ENCODE peak calls at places on chromosomes 5 and 9, in five cellular contexts. One of them, this sample, is unnamed.
A peak's percentile ranks its signal among the peaks of the same experiment; 100 is the strongest.

GRCh38 chr9:133671371-133671770 is 35.2 kb downstream of the DBH start:
- DNase-seq in upper lobe of left lung: peak; percentile 60
- DNase-seq in tibial nerve: no peak
- DNase-seq in epithelial cell of esophagus: no peak
- DNase-seq in lung: no peak
- DNase-seq in this sample: no peak

GRCh38 chr5:53262348-53262970 is 152.9 kb upstream of the MOCS2 start:
- DNase-seq in lung: no peak
- DNase-seq in epithelial cell of esophagus: peak; percentile 77
- DNase-seq in upper lobe of left lung: no peak
- DNase-seq in tibial nerve: peak; percentile 15
- DNase-seq in this sample: peak; percentile 63

GRCh38 chr9:122008559-122008958 is 84.5 kb downstream of the TTLL11 start:
- DNase-seq in lung: no peak
- DNase-seq in epithelial cell of esophagus: no peak
- DNase-seq in upper lobe of left lung: no peak
- DNase-seq in tibial nerve: no peak
- DNase-seq in this sample: no peak

GRCh38 chr5:168710706-168711105 is 131.5 kb upstream of the PANK3 start:
- DNase-seq in epithelial cell of esophagus: no peak
- DNase-seq in upper lobe of left lung: peak; percentile 32
- DNase-seq in lung: no peak
- DNase-seq in tibial nerve: no peak
- DNase-seq in this sample: no peak

GRCh38 chr9:2700398-2700797 is 16.9 kb upstream of the KCNV2 start:
- DNase-seq in epithelial cell of esophagus: no peak
- DNase-seq in lung: no peak
- DNase-seq in tibial nerve: no peak
- DNase-seq in upper lobe of left lung: no peak
- DNase-seq in this sample: no peak

GRCh38 chr9:128271112-128271511 is 4.7 kb downstream of the GOLGA2 start:
- DNase-seq in epithelial cell of esophagus: peak; percentile 94
- DNase-seq in tibial nerve: no peak
- DNase-seq in lung: no peak
- DNase-seq in upper lobe of left lung: no peak
- DNase-seq in this sample: no peak

GRCh38 chr9:95313010-95313498 is 4.5 kb downstream of the FANCC start:
- DNase-seq in lung: peak; percentile 74
- DNase-seq in epithelial cell of esophagus: peak; percentile 91
- DNase-seq in upper lobe of left lung: peak; percentile 74
- DNase-seq in tibial nerve: no peak
- DNase-seq in this sample: peak; percentile 25

GRCh38 chr5:82275267-82275664 is 2.9 kb downstream of the RPS23 start:
- DNase-seq in tibial nerve: no peak
- DNase-seq in upper lobe of left lung: no peak
- DNase-seq in epithelial cell of esophagus: no peak
- DNase-seq in lung: no peak
- DNase-seq in this sample: no peak

GRCh38 chr5:32710859-32711692 is at the start of gene NPR3:
- DNase-seq in lung: no peak
- DNase-seq in epithelial cell of esophagus: peak; percentile 45
- DNase-seq in upper lobe of left lung: peak; percentile 46
- DNase-seq in tibial nerve: no peak
- DNase-seq in this sample: no peak

GRCh38 chr5:98769256-98770157 is 4.0 kb upstream of the RGMB start:
- DNase-seq in epithelial cell of esophagus: peak; percentile 53
- DNase-seq in tibial nerve: no peak
- DNase-seq in upper lobe of left lung: peak; percentile 86
- DNase-seq in lung: no peak
- DNase-seq in this sample: peak; percentile 57

GRCh38 chr5:141343953-141344463 is 379 bp downstream of the PCDHGA3 start:
- DNase-seq in upper lobe of left lung: peak; percentile 65
- DNase-seq in tibial nerve: no peak
- DNase-seq in lung: no peak
- DNase-seq in epithelial cell of esophagus: no peak
- DNase-seq in this sample: no peak
- H3K4me3 ChIP-seq in upper lobe of left lung: no peak overlapping the region
- H3K4me3 ChIP-seq in tibial nerve: no peak overlapping the region
- H3K4me3 ChIP-seq in lung: no peak overlapping the region
- H3K4me3 ChIP-seq in epithelial cell of esophagus: peak overlapping the region; percentile 12
- H3K4me3 ChIP-seq in this sample: peak overlapping the region; percentile 38

GRCh38 chr9:16425572-16425971 is 444.9 kb downstream of the BNC2 start:
- DNase-seq in tibial nerve: no peak
- DNase-seq in epithelial cell of esophagus: peak; percentile 45
- DNase-seq in upper lobe of left lung: no peak
- DNase-seq in lung: no peak
- DNase-seq in this sample: peak; percentile 43
- H3K4me3 ChIP-seq in tibial nerve: no peak overlapping the region
- H3K4me3 ChIP-seq in epithelial cell of esophagus: no peak overlapping the region
- H3K4me3 ChIP-seq in upper lobe of left lung: no peak overlapping the region
- H3K4me3 ChIP-seq in lung: no peak overlapping the region
- H3K4me3 ChIP-seq in this sample: no peak overlapping the region

DNA sequence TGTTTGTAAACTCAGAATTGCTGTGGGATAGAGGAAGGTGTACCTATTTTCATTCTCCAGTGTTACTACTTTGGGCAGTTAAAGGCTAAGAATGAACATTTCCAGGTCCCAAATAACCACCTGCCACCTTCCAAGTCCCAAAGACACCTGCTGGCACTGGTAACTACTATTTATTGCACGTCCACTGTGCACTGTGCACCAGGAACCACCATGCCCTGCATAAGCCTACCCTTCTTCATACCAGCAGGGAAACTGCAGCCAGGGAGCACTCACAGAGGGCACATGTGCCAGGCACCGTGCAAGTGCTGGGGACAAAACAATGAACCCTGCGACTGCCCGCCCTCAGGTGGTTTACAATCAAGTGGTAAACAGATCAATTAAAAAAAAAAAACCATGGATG is 34.9 kb downstream of the RAPGEF1 start:
- DNase-seq in lung: no peak
- DNase-seq in upper lobe of left lung: no peak
- DNase-seq in epithelial cell of esophagus: no peak
- DNase-seq in tibial nerve: no peak
- DNase-seq in this sample: no peak
- H3K4me3 ChIP-seq in lung: no peak overlapping the region
- H3K4me3 ChIP-seq in upper lobe of left lung: no peak overlapping the region
- H3K4me3 ChIP-seq in epithelial cell of esophagus: no peak overlapping the region
- H3K4me3 ChIP-seq in tibial nerve: no peak overlapping the region
- H3K4me3 ChIP-seq in this sample: no peak overlapping the region

GRCh38 chr5:59039003-59039295 is 456.1 kb downstream of the RAB3C start:
- DNase-seq in upper lobe of left lung: no peak
- DNase-seq in tibial nerve: no peak
- DNase-seq in epithelial cell of esophagus: no peak
- DNase-seq in lung: no peak
- DNase-seq in this sample: no peak

GRCh38 chr5:59039296-59040006 is 456.6 kb downstream of the RAB3C start:
- DNase-seq in epithelial cell of esophagus: peak; percentile 78
- DNase-seq in upper lobe of left lung: peak; percentile 97
- DNase-seq in tibial nerve: peak; percentile 35
- DNase-seq in lung: peak; percentile 90
- DNase-seq in this sample: peak; percentile 78

GRCh38 chr5:59037453-59038168 is 454.7 kb downstream of the RAB3C start:
- DNase-seq in epithelial cell of esophagus: no peak
- DNase-seq in lung: no peak
- DNase-seq in tibial nerve: no peak
- DNase-seq in upper lobe of left lung: no peak
- DNase-seq in this sample: no peak

GRCh38 chr5:59037041-59037440 is 454.2 kb downstream of the RAB3C start:
- DNase-seq in upper lobe of left lung: no peak
- DNase-seq in epithelial cell of esophagus: no peak
- DNase-seq in tibial nerve: no peak
- DNase-seq in lung: no peak
- DNase-seq in this sample: no peak

DNA sequence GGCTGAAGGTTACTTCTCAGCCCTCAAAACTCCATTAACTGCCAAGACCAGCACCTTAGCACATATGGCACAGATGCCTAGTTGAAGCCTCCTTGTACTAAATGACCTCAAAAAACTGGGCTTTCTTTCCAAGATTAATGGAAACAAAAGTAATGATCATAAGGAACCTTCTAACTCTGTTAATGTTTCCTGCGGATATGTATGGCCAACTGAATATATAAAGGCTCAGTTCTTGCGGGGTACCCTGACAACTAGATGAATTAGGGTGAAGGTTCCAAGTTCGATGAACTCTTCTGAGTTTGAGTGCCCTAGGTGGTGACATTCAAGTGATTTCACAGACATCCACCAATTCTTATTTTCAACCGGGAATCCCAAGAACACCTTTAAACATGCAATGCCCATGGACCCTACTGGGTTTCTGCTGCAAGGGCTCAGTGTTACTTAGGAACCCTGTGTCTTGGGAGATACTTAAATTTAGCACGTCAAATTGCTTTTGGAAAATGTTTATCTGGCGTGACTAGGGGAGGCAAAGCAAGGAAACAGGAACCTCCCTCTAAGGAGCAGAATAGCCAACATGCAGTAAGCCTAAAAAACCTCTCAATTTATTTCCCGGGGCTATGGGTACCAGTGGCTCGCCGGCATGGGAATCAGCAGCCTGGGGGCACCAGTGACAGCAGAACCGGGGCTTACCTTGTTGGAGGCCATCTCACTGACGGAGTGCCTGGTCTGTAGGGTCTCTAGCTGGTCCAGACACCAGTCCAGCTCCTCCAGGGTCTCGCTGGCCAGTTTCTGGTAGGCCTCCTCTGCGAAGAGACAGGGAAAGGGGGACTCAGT is 455.5 kb downstream of the RAB3C start:
- DNase-seq in upper lobe of left lung: no peak
- DNase-seq in tibial nerve: no peak
- DNase-seq in epithelial cell of esophagus: no peak
- DNase-seq in lung: no peak
- DNase-seq in this sample: no peak
- H3K4me3 ChIP-seq in upper lobe of left lung: peak overlapping the region; percentile 60
- H3K4me3 ChIP-seq in tibial nerve: peak overlapping the region; percentile 56
- H3K4me3 ChIP-seq in epithelial cell of esophagus: peak overlapping the region; percentile 52
- H3K4me3 ChIP-seq in lung: peak overlapping the region; percentile 85
- H3K4me3 ChIP-seq in this sample: peak overlapping the region; percentile 88

GRCh38 chr9:14369011-14369410 is 55.1 kb upstream of the NFIB start:
- DNase-seq in tibial nerve: no peak
- DNase-seq in lung: no peak
- DNase-seq in upper lobe of left lung: no peak
- DNase-seq in epithelial cell of esophagus: no peak
- DNase-seq in this sample: no peak

GRCh38 chr9:14362175-14362574 is 48.2 kb upstream of the NFIB start:
- DNase-seq in epithelial cell of esophagus: no peak
- DNase-seq in lung: no peak
- DNase-seq in upper lobe of left lung: no peak
- DNase-seq in tibial nerve: no peak
- DNase-seq in this sample: peak; percentile 20

GRCh38 chr9:14361074-14361473 is 47.1 kb upstream of the NFIB start:
- DNase-seq in lung: no peak
- DNase-seq in tibial nerve: no peak
- DNase-seq in epithelial cell of esophagus: peak; percentile 26
- DNase-seq in upper lobe of left lung: no peak
- DNase-seq in this sample: no peak

GRCh38 chr9:14365667-14366066 is 51.7 kb upstream of the NFIB start:
- DNase-seq in upper lobe of left lung: no peak
- DNase-seq in epithelial cell of esophagus: no peak
- DNase-seq in lung: no peak
- DNase-seq in tibial nerve: no peak
- DNase-seq in this sample: no peak

DNA sequence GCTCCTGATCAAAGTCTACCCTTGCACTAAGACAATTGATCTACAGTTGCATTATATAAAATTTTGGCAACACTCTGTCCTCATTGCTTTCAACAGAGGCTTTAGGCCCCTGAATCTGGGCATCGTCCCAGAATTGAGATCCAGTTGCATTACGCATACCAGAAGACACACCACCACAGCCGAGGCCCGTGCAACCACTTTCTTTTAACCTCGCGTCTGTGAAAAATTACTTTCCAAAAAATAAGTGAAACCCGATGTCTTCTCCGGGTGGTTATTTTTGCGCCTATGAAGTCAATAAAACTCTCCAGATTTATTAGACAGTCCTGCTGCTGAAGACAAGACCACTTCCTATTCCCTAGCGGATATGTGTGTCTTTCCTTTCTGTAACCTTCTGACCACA is 52.1 kb upstream of the NFIB start:
- DNase-seq in upper lobe of left lung: no peak
- DNase-seq in lung: no peak
- DNase-seq in epithelial cell of esophagus: peak; percentile 65
- DNase-seq in tibial nerve: no peak
- DNase-seq in this sample: peak; percentile 70
- H3K4me3 ChIP-seq in upper lobe of left lung: no peak overlapping the region
- H3K4me3 ChIP-seq in lung: no peak overlapping the region
- H3K4me3 ChIP-seq in epithelial cell of esophagus: no peak overlapping the region
- H3K4me3 ChIP-seq in tibial nerve: no peak overlapping the region
- H3K4me3 ChIP-seq in this sample: no peak overlapping the region

DNA sequence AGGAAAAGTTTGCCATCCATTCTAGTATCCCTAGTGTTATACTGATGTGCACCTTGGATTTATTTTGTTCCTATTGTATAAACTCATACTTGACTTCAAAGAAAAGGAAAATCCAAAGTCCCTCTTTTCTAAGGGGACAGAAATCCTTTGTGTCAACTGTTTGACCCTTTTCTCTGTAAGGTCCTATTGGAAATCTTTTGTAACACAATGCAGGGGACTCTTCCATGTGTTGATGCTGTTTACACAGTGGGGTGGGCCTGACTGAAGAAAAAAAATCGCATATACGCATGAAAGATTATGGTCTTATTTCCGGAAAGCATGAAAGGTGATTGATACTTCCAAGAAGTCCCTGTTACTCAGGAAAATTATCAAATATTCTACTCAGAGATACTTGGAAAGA is 1.0 kb upstream of the VCAN start:
- DNase-seq in lung: no peak
- DNase-seq in upper lobe of left lung: no peak
- DNase-seq in tibial nerve: no peak
- DNase-seq in epithelial cell of esophagus: no peak
- DNase-seq in this sample: no peak
- H3K4me3 ChIP-seq in lung: no peak overlapping the region
- H3K4me3 ChIP-seq in upper lobe of left lung: no peak overlapping the region
- H3K4me3 ChIP-seq in tibial nerve: no peak overlapping the region
- H3K4me3 ChIP-seq in epithelial cell of esophagus: no peak overlapping the region
- H3K4me3 ChIP-seq in this sample: no peak overlapping the region

GRCh38 chr5:45696206-45696836 is at the start of gene HCN1:
- DNase-seq in epithelial cell of esophagus: peak; percentile 82
- DNase-seq in lung: peak; percentile 83
- DNase-seq in upper lobe of left lung: peak; percentile 93
- DNase-seq in tibial nerve: peak; percentile 33
- DNase-seq in this sample: peak; percentile 37

GRCh38 chr5:45695011-45695667 is 1.0 kb downstream of the HCN1 start:
- DNase-seq in upper lobe of left lung: peak; percentile 66
- DNase-seq in lung: no peak
- DNase-seq in epithelial cell of esophagus: no peak
- DNase-seq in tibial nerve: no peak
- DNase-seq in this sample: no peak

GRCh38 chr5:45694255-45694834 is 1.8 kb downstream of the HCN1 start:
- DNase-seq in tibial nerve: no peak
- DNase-seq in lung: no peak
- DNase-seq in upper lobe of left lung: no peak
- DNase-seq in epithelial cell of esophagus: peak; percentile 8
- DNase-seq in this sample: no peak

GRCh38 chr5:45697211-45697610 is 1.0 kb upstream of the HCN1 start:
- DNase-seq in upper lobe of left lung: no peak
- DNase-seq in epithelial cell of esophagus: no peak
- DNase-seq in lung: no peak
- DNase-seq in tibial nerve: no peak
- DNase-seq in this sample: no peak

GRCh38 chr5:45695680-45696093 is 493 bp downstream of the HCN1 start:
- DNase-seq in epithelial cell of esophagus: no peak
- DNase-seq in upper lobe of left lung: no peak
- DNase-seq in tibial nerve: no peak
- DNase-seq in lung: no peak
- DNase-seq in this sample: no peak
- H3K4me3 ChIP-seq in epithelial cell of esophagus: no peak overlapping the region
- H3K4me3 ChIP-seq in upper lobe of left lung: peak overlapping the region; percentile 33
- H3K4me3 ChIP-seq in tibial nerve: peak overlapping the region; percentile 39
- H3K4me3 ChIP-seq in lung: no peak overlapping the region
- H3K4me3 ChIP-seq in this sample: no peak overlapping the region